ENCODE peak calls at places on chromosomes 2 and 18, in five cellular contexts. B is tibial artery; O is GM23248; Z is heart left ventricle; Y is naive thymus-derived CD4-positive, alpha-beta T cell. A is an unnamed sample.
A peak's percentile ranks its signal among the peaks of the same experiment; 100 is the strongest.

GRCh38 chr2:96930351-96931015 is 55.9 kb downstream of the FAM178B start:
- DNase-seq in B (no peak), O (no peak), Z (no peak), Y (no peak), A (no peak)

GRCh38 chr2:120912101-120912985 is 176.7 kb downstream of the GLI2 start:
- DNase-seq in B (peak; percentile 85), O (peak; percentile 87), Z (peak; percentile 39), Y (no peak), A (peak; percentile 73)

GRCh38 chr2:222483513-222484039 is 59.2 kb downstream of the SGPP2 start:
- DNase-seq in B (no peak), O (no peak), Z (no peak), Y (no peak), A (no peak)

GRCh38 chr2:68292108-68292710 is 27.5 kb downstream of the CNRIP1 start:
- DNase-seq in B (no peak), O (peak; percentile 50), Z (no peak), Y (no peak), A (no peak)

GRCh38 chr2:204069804-204070203 is 133.2 kb downstream of the ICOS start:
- DNase-seq in B (no peak), O (no peak), Z (no peak), Y (no peak), A (no peak)

GRCh38 chr2:239003933-239004636 is 156.2 kb downstream of the TWIST2 start:
- DNase-seq in B (peak; percentile 60), O (no peak), Z (no peak), Y (no peak), A (no peak)

GRCh38 chr2:229861431-229861830 is 60.4 kb downstream of the TRIP12 start:
- DNase-seq in B (no peak), O (peak; percentile 42), Z (no peak), Y (no peak), A (no peak)

GRCh38 chr2:101858246-101858645 is 133.5 kb upstream of the IL1R2 start:
- DNase-seq in B (no peak), O (peak; percentile 12), Z (no peak), Y (no peak), A (no peak)

GRCh38 chr2:134206029-134206428 is 47.8 kb upstream of the MGAT5 start:
- DNase-seq in B (no peak), O (no peak), Z (no peak), Y (no peak), A (no peak)

GRCh38 chr2:239002960-239003932 is 155.4 kb downstream of the TWIST2 start:
- DNase-seq in B (peak; percentile 69), O (peak; percentile 80), Z (no peak), Y (no peak), A (peak; percentile 28)

GRCh38 chr2:235614900-235615712 is 121.3 kb downstream of the AGAP1 start:
- DNase-seq in B (peak; percentile 79), O (peak; percentile 95), Z (peak; percentile 60), Y (no peak), A (peak; percentile 81)

GRCh38 chr2:240393831-240394410 is 41.5 kb upstream of the GPC1 start:
- DNase-seq in B (no peak), O (peak; percentile 57), Z (peak; percentile 14), Y (no peak), A (no peak)

GRCh38 chr2:167240671-167241070 is 352.4 kb downstream of the XIRP2 start:
- DNase-seq in B (no peak), O (peak; percentile 15), Z (no peak), Y (no peak), A (no peak)

GRCh38 chr18:22488554-22488953 is 70.8 kb upstream of the CTAGE1 start:
- DNase-seq in B (peak; percentile 94), O (peak; percentile 27), Z (peak; percentile 54), Y (no peak), A (no peak)

GRCh38 chr18:31679133-31679731 is 5.1 kb downstream of the B4GALT6 start:
- DNase-seq in B (no peak), O (peak; percentile 88), Z (no peak), Y (no peak), A (peak; percentile 16)

GRCh38 chr2:204072443-204073324 is 136.1 kb downstream of the ICOS start:
- DNase-seq in B (no peak), O (peak; percentile 16), Z (no peak), Y (peak; percentile 75), A (peak; percentile 10)

GRCh38 chr2:42949125-42949524 is 156.7 kb upstream of the HAAO start:
- DNase-seq in B (no peak), O (no peak), Z (no peak), Y (no peak), A (no peak)

GRCh38 chr2:10272464-10272863 is 30.2 kb upstream of the HPCAL1 start:
- DNase-seq in B (peak; percentile 39), O (no peak), Z (no peak), Y (no peak), A (no peak)

GRCh38 chr2:100682536-100682935 is 119.7 kb downstream of the PDCL3 start:
- DNase-seq in B (no peak), O (no peak), Z (no peak), Y (no peak), A (no peak)

GRCh38 chr2:164589522-164589921 is 31.8 kb downstream of the GRB14 start:
- DNase-seq in B (no peak), O (no peak), Z (no peak), Y (no peak), A (no peak)

GRCh38 chr2:234377761-234378341 is 119.0 kb downstream of the ARL4C start:
- DNase-seq in B (no peak), O (peak; percentile 86), Z (no peak), Y (no peak), A (peak; percentile 23)

GRCh38 chr2:221553333-221553732 is 18.8 kb downstream of the EPHA4 start:
- DNase-seq in B (no peak), O (no peak), Z (no peak), Y (no peak), A (no peak)

GRCh38 chr18:70693196-70693595 is 404.4 kb downstream of the SOCS6 start:
- DNase-seq in B (no peak), O (no peak), Z (no peak), Y (no peak), A (no peak)

GRCh38 chr2:18913512-18913911 is 324.1 kb upstream of the NT5C1B start:
- DNase-seq in B (no peak), O (no peak), Z (no peak), Y (no peak), A (no peak)

GRCh38 chr2:215931256-215931903 is 82.0 kb downstream of the MREG start:
- DNase-seq in B (peak; percentile 69), O (peak; percentile 83), Z (peak; percentile 45), Y (peak; percentile 44), A (peak; percentile 21)

GRCh38 chr2:226306969-226307368 is 492.7 kb downstream of the IRS1 start:
- DNase-seq in B (no peak), O (no peak), Z (no peak), Y (no peak), A (no peak)

GRCh38 chr2:70984228-70984575 is 5.8 kb downstream of the ANKRD53 start:
- DNase-seq in B (peak; percentile 28), O (no peak), Z (no peak), Y (peak; percentile 13), A (no peak)

GRCh38 chr2:102597788-102598187 is 21.6 kb upstream of the SLC9A2 start:
- DNase-seq in B (no peak), O (no peak), Z (no peak), Y (no peak), A (no peak)

GRCh38 chr2:205947621-205948495 is 138.1 kb downstream of the INO80D start:
- DNase-seq in B (peak; percentile 79), O (peak; percentile 83), Z (peak; percentile 61), Y (peak; percentile 53), A (peak; percentile 55)

GRCh38 chr18:52409732-52410131 is 69.7 kb downstream of the DCC start:
- DNase-seq in B (no peak), O (no peak), Z (no peak), Y (no peak), A (no peak)

GRCh38 chr18:78912862-78913261 is 66.8 kb upstream of the SALL3 start:
- DNase-seq in B (no peak), O (no peak), Z (no peak), Y (no peak), A (no peak)

GRCh38 chr2:98122524-98122923 is 35.6 kb downstream of the VWA3B start:
- DNase-seq in B (no peak), O (no peak), Z (no peak), Y (no peak), A (no peak)

GRCh38 chr2:173150087-173150486 is 74.4 kb downstream of the MAP3K20 start:
- DNase-seq in B (no peak), O (peak; percentile 75), Z (no peak), Y (no peak), A (peak; percentile 5)

GRCh38 chr2:68766378-68766845 is 31.8 kb downstream of the ARHGAP25 start:
- DNase-seq in B (peak; percentile 71), O (no peak), Z (peak; percentile 43), Y (peak; percentile 54), A (no peak)

GRCh38 chr18:2981212-2981728 is 31.7 kb downstream of the LPIN2 start:
- DNase-seq in B (no peak), O (peak; percentile 88), Z (no peak), Y (no peak), A (no peak)
- H3K4me3 ChIP-seq in B (no peak overlapping the region), O (peak overlapping the region; percentile 45), Z (no peak overlapping the region), Y (peak overlapping the region; percentile 69), A (no peak overlapping the region)

GRCh38 chr2:20620696-20621365 is 30.1 kb downstream of the HS1BP3 start:
- DNase-seq in B (peak; percentile 62), O (no peak), Z (peak; percentile 17), Y (no peak), A (no peak)
- H3K36me3 ChIP-seq in B (peaks cover 43% of the 10 kb centered on the region), O (no peaks in the 10 kb centered on the region), Z (peaks cover 43% of the 10 kb centered on the region), Y (no peaks in the 10 kb centered on the region), A (peaks cover 2% of the 10 kb centered on the region)

DNA sequence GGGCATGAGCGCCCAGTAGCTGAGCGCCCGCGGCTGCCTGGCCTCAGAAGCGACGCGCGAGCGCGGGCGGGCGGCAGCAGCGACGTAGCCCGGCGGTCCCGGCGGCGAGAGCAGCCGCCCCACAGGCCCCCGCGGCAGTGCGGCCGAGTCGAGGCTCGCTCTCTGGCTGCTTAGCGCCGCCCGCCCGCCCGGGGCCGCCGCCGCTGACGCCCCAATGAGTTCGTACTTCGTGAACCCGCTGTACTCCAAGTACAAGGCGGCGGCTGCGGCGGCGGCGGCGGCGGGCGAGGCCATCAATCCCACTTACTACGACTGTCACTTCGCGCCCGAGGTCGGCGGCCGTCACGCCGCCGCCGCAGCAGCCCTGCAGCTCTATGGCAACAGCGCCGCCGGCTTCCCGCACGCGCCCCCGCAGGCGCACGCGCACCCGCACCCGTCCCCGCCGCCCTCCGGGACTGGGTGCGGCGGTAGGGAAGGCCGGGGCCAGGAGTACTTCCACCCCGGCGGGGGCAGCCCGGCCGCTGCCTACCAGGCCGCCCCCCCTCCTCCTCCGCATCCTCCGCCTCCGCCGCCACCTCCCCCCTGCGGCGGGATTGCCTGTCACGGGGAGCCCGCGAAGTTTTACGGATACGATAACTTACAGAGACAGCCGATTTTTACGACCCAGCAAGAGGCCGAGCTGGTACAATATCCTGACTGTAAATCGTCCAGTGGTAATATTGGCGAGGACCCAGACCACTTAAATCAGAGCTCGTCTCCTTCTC is 830 bp downstream of the HOXD8 start:
- DNase-seq in B (no peak), O (peak; percentile 86), Z (no peak), Y (no peak), A (peak; percentile 74)
- H3K4me3 ChIP-seq in B (peak overlapping the region; percentile 60), O (peak overlapping the region; percentile 90), Z (peak overlapping the region; percentile 41), Y (no peak overlapping the region), A (peak overlapping the region; percentile 57)

GRCh38 chr18:56176750-56177149 is 461.6 kb downstream of the TXNL1 start:
- DNase-seq in B (no peak), O (no peak), Z (no peak), Y (no peak), A (no peak)
- H3K36me3 ChIP-seq in B (no peaks in the 10 kb centered on the region), O (no peaks in the 10 kb centered on the region), Z (no peaks in the 10 kb centered on the region), Y (no peaks in the 10 kb centered on the region), A (no peaks in the 10 kb centered on the region)

GRCh38 chr2:29193111-29193510 is 77.9 kb downstream of the CLIP4 start:
- DNase-seq in B (no peak), O (no peak), Z (no peak), Y (no peak), A (no peak)
- H3K4me3 ChIP-seq in B (no peak overlapping the region), O (no peak overlapping the region), Z (no peak overlapping the region), Y (no peak overlapping the region), A (no peak overlapping the region)

GRCh38 chr2:28407131-28407975 is 14.7 kb downstream of the FOSL2 start:
- DNase-seq in B (peak; percentile 63), O (no peak), Z (no peak), Y (no peak), A (no peak)
- H3K36me3 ChIP-seq in B (peaks cover 98% of the 10 kb centered on the region), O (peaks cover 80% of the 10 kb centered on the region), Z (peaks cover 98% of the 10 kb centered on the region), Y (peaks cover 11% of the 10 kb centered on the region), A (peaks cover 97% of the 10 kb centered on the region)